ENCODE peak calls at places on chromosomes 4 and X, in seven cellular contexts. One of them, this sample, is unnamed.

GRCh38 chrX:24377911-24378468 is 17.6 kb downstream of the SUPT20HL1 start:
- DNase-seq in GM12878: no peak
- DNase-seq in astrocyte: no peak
- DNase-seq in IMR-90: no peak
- DNase-seq in GM23248: no peak
- DNase-seq in tibial nerve: no peak
- DNase-seq in prostate gland: no peak
- DNase-seq in this sample: no peak

GRCh38 chrX:134554291-134554690 is 94.3 kb downstream of the HPRT1 start:
- DNase-seq in GM12878: no peak
- DNase-seq in astrocyte: no peak
- DNase-seq in IMR-90: no peak
- DNase-seq in GM23248: no peak
- DNase-seq in tibial nerve: no peak
- DNase-seq in prostate gland: no peak
- DNase-seq in this sample: no peak

GRCh38 chr4:185020293-185020808 is 2.1 kb downstream of the HELT start:
- DNase-seq in GM12878: no peak
- DNase-seq in astrocyte: peak
- DNase-seq in IMR-90: no peak
- DNase-seq in GM23248: peak
- DNase-seq in tibial nerve: no peak
- DNase-seq in prostate gland: no peak
- DNase-seq in this sample: peak

GRCh38 chrX:40267334-40268118 is 169.8 kb upstream of the BCOR start:
- DNase-seq in GM12878: peak
- DNase-seq in astrocyte: no peak
- DNase-seq in IMR-90: no peak
- DNase-seq in GM23248: peak
- DNase-seq in tibial nerve: peak
- DNase-seq in prostate gland: no peak
- DNase-seq in this sample: no peak

GRCh38 chr4:185638548-185639301 is 103.4 kb upstream of the PDLIM3 start:
- DNase-seq in GM12878: no peak
- DNase-seq in astrocyte: no peak
- DNase-seq in IMR-90: no peak
- DNase-seq in GM23248: peak
- DNase-seq in tibial nerve: no peak
- DNase-seq in prostate gland: no peak
- DNase-seq in this sample: no peak

GRCh38 chr4:121155893-121156292 is 8.2 kb downstream of the TNIP3 start:
- DNase-seq in GM12878: no peak
- DNase-seq in astrocyte: peak
- DNase-seq in IMR-90: peak
- DNase-seq in GM23248: peak
- DNase-seq in tibial nerve: no peak
- DNase-seq in prostate gland: no peak
- DNase-seq in this sample: no peak

GRCh38 chr4:121112530-121112929 is 40.2 kb upstream of the NDNF start:
- DNase-seq in GM12878: no peak
- DNase-seq in astrocyte: no peak
- DNase-seq in IMR-90: no peak
- DNase-seq in GM23248: peak
- DNase-seq in tibial nerve: no peak
- DNase-seq in prostate gland: no peak
- DNase-seq in this sample: no peak

GRCh38 chr4:82905205-82905604 is 4.7 kb downstream of the THAP9 start:
- DNase-seq in GM12878: peak
- DNase-seq in astrocyte: peak
- DNase-seq in IMR-90: peak
- DNase-seq in GM23248: peak
- DNase-seq in tibial nerve: no peak
- DNase-seq in prostate gland: no peak
- DNase-seq in this sample: no peak

GRCh38 chrX:13028871-13029336 is 15.5 kb downstream of the FAM9C start:
- DNase-seq in GM12878: no peak
- DNase-seq in astrocyte: no peak
- DNase-seq in IMR-90: no peak
- DNase-seq in GM23248: no peak
- DNase-seq in tibial nerve: no peak
- DNase-seq in prostate gland: no peak
- DNase-seq in this sample: no peak

GRCh38 chr4:73867783-73868182 is 1.4 kb upstream of the CXCL1 start:
- DNase-seq in GM12878: no peak
- DNase-seq in astrocyte: no peak
- DNase-seq in IMR-90: no peak
- DNase-seq in GM23248: no peak
- DNase-seq in tibial nerve: no peak
- DNase-seq in prostate gland: peak
- DNase-seq in this sample: no peak

GRCh38 chrX:46635186-46635585 is 61.6 kb downstream of the CHST7 start:
- DNase-seq in GM12878: no peak
- DNase-seq in astrocyte: no peak
- DNase-seq in IMR-90: no peak
- DNase-seq in GM23248: no peak
- DNase-seq in tibial nerve: no peak
- DNase-seq in prostate gland: no peak
- DNase-seq in this sample: no peak

GRCh38 chr4:164856396-164856795 is 20.6 kb upstream of the APELA start:
- DNase-seq in GM12878: no peak
- DNase-seq in astrocyte: no peak
- DNase-seq in IMR-90: no peak
- DNase-seq in GM23248: no peak
- DNase-seq in tibial nerve: no peak
- DNase-seq in prostate gland: no peak
- DNase-seq in this sample: no peak

GRCh38 chrX:9467181-9467580 is 2.3 kb downstream of the TBL1X start:
- DNase-seq in GM12878: no peak
- DNase-seq in astrocyte: no peak
- DNase-seq in IMR-90: no peak
- DNase-seq in GM23248: no peak
- DNase-seq in tibial nerve: no peak
- DNase-seq in prostate gland: no peak
- DNase-seq in this sample: peak
- H3K4me3 ChIP-seq in GM12878: no peak
- H3K4me3 ChIP-seq in astrocyte: peak
- H3K4me3 ChIP-seq in IMR-90: peak
- H3K4me3 ChIP-seq in GM23248: no peak
- H3K4me3 ChIP-seq in tibial nerve: no peak
- H3K4me3 ChIP-seq in prostate gland: no peak
- H3K4me3 ChIP-seq in this sample: no peak

GRCh38 chr4:147351083-147351787 is 129.7 kb upstream of the EDNRA start:
- DNase-seq in GM12878: no peak
- DNase-seq in astrocyte: no peak
- DNase-seq in IMR-90: peak
- DNase-seq in GM23248: peak
- DNase-seq in tibial nerve: no peak
- DNase-seq in prostate gland: no peak
- DNase-seq in this sample: no peak
- H3K27ac ChIP-seq in GM12878: no peak
- H3K27ac ChIP-seq in astrocyte: no peak
- H3K27ac ChIP-seq in IMR-90: no peak
- H3K27ac ChIP-seq in GM23248: no peak
- H3K27ac ChIP-seq in tibial nerve: no peak
- H3K27ac ChIP-seq in prostate gland: no peak
- H3K27ac ChIP-seq in this sample: no peak

DNA sequence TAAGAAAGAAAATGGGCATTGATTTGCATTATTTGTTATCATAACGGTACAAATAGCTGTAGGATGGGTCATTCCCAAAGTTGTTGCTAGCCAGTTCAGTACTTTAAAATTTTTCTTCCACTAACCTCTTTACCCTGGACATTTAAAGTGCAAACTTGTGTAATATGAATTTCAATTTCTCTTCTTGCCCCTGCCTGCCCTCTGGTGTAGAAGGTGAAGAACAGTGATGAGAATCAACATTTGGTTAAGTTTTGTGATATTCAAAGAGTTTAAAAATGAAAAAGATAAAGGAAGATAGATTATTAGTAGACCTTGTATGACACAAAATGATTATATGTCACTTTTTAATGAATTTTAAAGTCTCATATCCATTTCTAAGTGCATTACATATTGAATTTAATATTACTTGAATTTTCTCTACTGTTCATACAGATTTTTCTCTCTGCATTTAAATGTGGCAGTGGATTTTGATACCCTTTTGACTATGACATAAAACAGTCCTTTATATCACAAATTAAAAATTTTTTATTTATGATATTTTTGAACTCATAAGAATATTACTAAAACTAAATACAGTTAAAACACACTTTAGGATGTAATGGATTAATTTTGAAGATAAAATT is 337.7 kb downstream of the BMPR1B start:
- DNase-seq in GM12878: no peak
- DNase-seq in astrocyte: peak
- DNase-seq in IMR-90: peak
- DNase-seq in GM23248: peak
- DNase-seq in tibial nerve: no peak
- DNase-seq in prostate gland: no peak
- DNase-seq in this sample: no peak
- H3K4me3 ChIP-seq in GM12878: no peak
- H3K4me3 ChIP-seq in astrocyte: no peak
- H3K4me3 ChIP-seq in IMR-90: no peak
- H3K4me3 ChIP-seq in GM23248: no peak
- H3K4me3 ChIP-seq in tibial nerve: no peak
- H3K4me3 ChIP-seq in prostate gland: no peak
- H3K4me3 ChIP-seq in this sample: no peak

GRCh38 chrX:826448-826847 is 195.9 kb downstream of the SHOX start:
- DNase-seq in GM12878: no peak
- DNase-seq in astrocyte: no peak
- DNase-seq in IMR-90: no peak
- DNase-seq in GM23248: peak
- DNase-seq in tibial nerve: no peak
- DNase-seq in prostate gland: no peak
- DNase-seq in this sample: no peak
- H3K27ac ChIP-seq in GM12878: no peak
- H3K27ac ChIP-seq in astrocyte: peak
- H3K27ac ChIP-seq in IMR-90: no peak
- H3K27ac ChIP-seq in GM23248: peak
- H3K27ac ChIP-seq in tibial nerve: peak
- H3K27ac ChIP-seq in prostate gland: no peak
- H3K27ac ChIP-seq in this sample: peak

GRCh38 chr4:20255251-20255586 is 3.5 kb downstream of the SLIT2 start:
- DNase-seq in GM12878: no peak
- DNase-seq in astrocyte: no peak
- DNase-seq in IMR-90: no peak
- DNase-seq in GM23248: peak
- DNase-seq in tibial nerve: no peak
- DNase-seq in prostate gland: no peak
- DNase-seq in this sample: no peak
- H3K4me3 ChIP-seq in GM12878: no peak
- H3K4me3 ChIP-seq in astrocyte: peak
- H3K4me3 ChIP-seq in IMR-90: peak
- H3K4me3 ChIP-seq in GM23248: peak
- H3K4me3 ChIP-seq in tibial nerve: peak
- H3K4me3 ChIP-seq in prostate gland: peak
- H3K4me3 ChIP-seq in this sample: no peak

DNA sequence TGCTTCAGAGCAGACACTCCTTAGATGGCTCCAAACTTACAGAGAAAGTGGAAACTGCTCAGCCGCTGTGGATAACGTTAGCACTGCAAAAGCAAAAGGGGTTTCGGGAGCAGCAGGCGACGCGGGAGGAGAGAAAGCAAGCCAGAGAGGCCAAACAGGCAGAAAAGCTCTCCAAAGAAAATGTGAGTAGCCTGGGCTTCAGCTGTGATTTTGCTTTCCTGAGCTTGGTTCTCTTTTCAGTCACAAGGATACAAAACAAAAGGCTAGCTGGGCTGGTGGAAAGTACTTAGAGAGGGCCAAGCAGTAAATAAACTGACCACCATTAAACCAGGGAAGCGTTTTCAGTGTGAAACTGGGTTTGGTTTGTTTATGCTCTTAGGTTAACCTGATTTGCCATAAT is 63.9 kb downstream of the AASDH start:
- DNase-seq in GM12878: no peak
- DNase-seq in astrocyte: no peak
- DNase-seq in IMR-90: peak
- DNase-seq in GM23248: no peak
- DNase-seq in tibial nerve: no peak
- DNase-seq in prostate gland: no peak
- DNase-seq in this sample: no peak
- H3K27ac ChIP-seq in GM12878: no peak
- H3K27ac ChIP-seq in astrocyte: no peak
- H3K27ac ChIP-seq in IMR-90: no peak
- H3K27ac ChIP-seq in GM23248: no peak
- H3K27ac ChIP-seq in tibial nerve: no peak
- H3K27ac ChIP-seq in prostate gland: no peak
- H3K27ac ChIP-seq in this sample: no peak